ENCODE peak calls at places on chromosomes 1 and 21, in eight cellular contexts. One of them, this sample, is unnamed.

GRCh38 chr1:54814571-54814970 is 13.4 kb upstream of the TTC22 start:
- DNase-seq in adrenal gland: no peak
- DNase-seq in stomach: peak
- DNase-seq in tibial nerve: no peak
- DNase-seq in lung: no peak
- DNase-seq in IMR-90: no peak
- DNase-seq in right lobe of liver: no peak
- DNase-seq in fibroblast of mammary gland: no peak
- DNase-seq in this sample: no peak

GRCh38 chr1:87410771-87411170 is 82.1 kb downstream of the LMO4 start:
- DNase-seq in adrenal gland: no peak
- DNase-seq in stomach: peak
- DNase-seq in tibial nerve: no peak
- DNase-seq in lung: no peak
- DNase-seq in IMR-90: peak
- DNase-seq in right lobe of liver: no peak
- DNase-seq in fibroblast of mammary gland: no peak
- DNase-seq in this sample: peak

GRCh38 chr1:212124891-212125582 is 89.5 kb downstream of the DTL start:
- DNase-seq in adrenal gland: peak
- DNase-seq in stomach: no peak
- DNase-seq in tibial nerve: no peak
- DNase-seq in lung: no peak
- DNase-seq in IMR-90: peak
- DNase-seq in right lobe of liver: no peak
- DNase-seq in fibroblast of mammary gland: no peak
- DNase-seq in this sample: no peak

GRCh38 chr1:156754219-156754618 is 2.7 kb upstream of the HDGF start:
- DNase-seq in adrenal gland: no peak
- DNase-seq in stomach: no peak
- DNase-seq in tibial nerve: no peak
- DNase-seq in lung: no peak
- DNase-seq in IMR-90: no peak
- DNase-seq in right lobe of liver: no peak
- DNase-seq in fibroblast of mammary gland: no peak
- DNase-seq in this sample: no peak

GRCh38 chr21:42892582-42892930 is 553 bp upstream of the NDUFV3 start:
- DNase-seq in adrenal gland: no peak
- DNase-seq in stomach: no peak
- DNase-seq in tibial nerve: no peak
- DNase-seq in lung: no peak
- DNase-seq in IMR-90: no peak
- DNase-seq in right lobe of liver: no peak
- DNase-seq in fibroblast of mammary gland: no peak
- DNase-seq in this sample: no peak

GRCh38 chr1:147243228-147243685 is 773 bp downstream of the CHD1L start:
- DNase-seq in adrenal gland: no peak
- DNase-seq in stomach: no peak
- DNase-seq in tibial nerve: peak
- DNase-seq in lung: no peak
- DNase-seq in IMR-90: peak
- DNase-seq in right lobe of liver: peak
- DNase-seq in fibroblast of mammary gland: no peak
- DNase-seq in this sample: no peak

GRCh38 chr1:186750250-186750649 is 70.0 kb upstream of the PTGS2 start:
- DNase-seq in adrenal gland: no peak
- DNase-seq in stomach: no peak
- DNase-seq in tibial nerve: no peak
- DNase-seq in lung: no peak
- DNase-seq in IMR-90: no peak
- DNase-seq in right lobe of liver: no peak
- DNase-seq in fibroblast of mammary gland: peak
- DNase-seq in this sample: peak

GRCh38 chr1:69836961-69837636 is 269.4 kb downstream of the LRRC7 start:
- DNase-seq in adrenal gland: no peak
- DNase-seq in stomach: no peak
- DNase-seq in tibial nerve: no peak
- DNase-seq in lung: no peak
- DNase-seq in IMR-90: no peak
- DNase-seq in right lobe of liver: no peak
- DNase-seq in fibroblast of mammary gland: no peak
- DNase-seq in this sample: peak

GRCh38 chr1:224864006-224864405 is 65.5 kb upstream of the DNAH14 start:
- DNase-seq in adrenal gland: no peak
- DNase-seq in stomach: no peak
- DNase-seq in tibial nerve: no peak
- DNase-seq in lung: no peak
- DNase-seq in IMR-90: peak
- DNase-seq in right lobe of liver: no peak
- DNase-seq in fibroblast of mammary gland: peak
- DNase-seq in this sample: peak

GRCh38 chr1:204711947-204712701 is 26.6 kb upstream of the LRRN2 start:
- DNase-seq in adrenal gland: no peak
- DNase-seq in stomach: no peak
- DNase-seq in tibial nerve: no peak
- DNase-seq in lung: no peak
- DNase-seq in IMR-90: no peak
- DNase-seq in right lobe of liver: peak
- DNase-seq in fibroblast of mammary gland: no peak
- DNase-seq in this sample: no peak

GRCh38 chr1:231536099-231536498 is 7.6 kb downstream of the TSNAX start:
- DNase-seq in adrenal gland: no peak
- DNase-seq in stomach: no peak
- DNase-seq in tibial nerve: no peak
- DNase-seq in lung: no peak
- DNase-seq in IMR-90: no peak
- DNase-seq in right lobe of liver: no peak
- DNase-seq in fibroblast of mammary gland: no peak
- DNase-seq in this sample: no peak

GRCh38 chr1:197671140-197671539 is 104.1 kb downstream of the DENND1B start:
- DNase-seq in adrenal gland: no peak
- DNase-seq in stomach: no peak
- DNase-seq in tibial nerve: no peak
- DNase-seq in lung: no peak
- DNase-seq in IMR-90: peak
- DNase-seq in right lobe of liver: no peak
- DNase-seq in fibroblast of mammary gland: peak
- DNase-seq in this sample: peak

GRCh38 chr1:220487297-220487820 is 40.6 kb upstream of the MARK1 start:
- DNase-seq in adrenal gland: no peak
- DNase-seq in stomach: no peak
- DNase-seq in tibial nerve: no peak
- DNase-seq in lung: no peak
- DNase-seq in IMR-90: peak
- DNase-seq in right lobe of liver: no peak
- DNase-seq in fibroblast of mammary gland: peak
- DNase-seq in this sample: peak

GRCh38 chr1:214451591-214451990 is 99.8 kb downstream of the PTPN14 start:
- DNase-seq in adrenal gland: no peak
- DNase-seq in stomach: no peak
- DNase-seq in tibial nerve: no peak
- DNase-seq in lung: no peak
- DNase-seq in IMR-90: no peak
- DNase-seq in right lobe of liver: no peak
- DNase-seq in fibroblast of mammary gland: peak
- DNase-seq in this sample: peak

GRCh38 chr1:186629341-186629740 is 50.9 kb downstream of the PTGS2 start:
- DNase-seq in adrenal gland: no peak
- DNase-seq in stomach: no peak
- DNase-seq in tibial nerve: no peak
- DNase-seq in lung: no peak
- DNase-seq in IMR-90: no peak
- DNase-seq in right lobe of liver: no peak
- DNase-seq in fibroblast of mammary gland: no peak
- DNase-seq in this sample: peak

GRCh38 chr1:201502511-201502857 is 4.4 kb downstream of the CSRP1 start:
- DNase-seq in adrenal gland: no peak
- DNase-seq in stomach: no peak
- DNase-seq in tibial nerve: no peak
- DNase-seq in lung: no peak
- DNase-seq in IMR-90: no peak
- DNase-seq in right lobe of liver: no peak
- DNase-seq in fibroblast of mammary gland: no peak
- DNase-seq in this sample: no peak

GRCh38 chr1:109796484-109797305 is 33.0 kb upstream of the EPS8L3 start:
- DNase-seq in adrenal gland: no peak
- DNase-seq in stomach: peak
- DNase-seq in tibial nerve: no peak
- DNase-seq in lung: no peak
- DNase-seq in IMR-90: peak
- DNase-seq in right lobe of liver: no peak
- DNase-seq in fibroblast of mammary gland: peak
- DNase-seq in this sample: no peak

DNA sequence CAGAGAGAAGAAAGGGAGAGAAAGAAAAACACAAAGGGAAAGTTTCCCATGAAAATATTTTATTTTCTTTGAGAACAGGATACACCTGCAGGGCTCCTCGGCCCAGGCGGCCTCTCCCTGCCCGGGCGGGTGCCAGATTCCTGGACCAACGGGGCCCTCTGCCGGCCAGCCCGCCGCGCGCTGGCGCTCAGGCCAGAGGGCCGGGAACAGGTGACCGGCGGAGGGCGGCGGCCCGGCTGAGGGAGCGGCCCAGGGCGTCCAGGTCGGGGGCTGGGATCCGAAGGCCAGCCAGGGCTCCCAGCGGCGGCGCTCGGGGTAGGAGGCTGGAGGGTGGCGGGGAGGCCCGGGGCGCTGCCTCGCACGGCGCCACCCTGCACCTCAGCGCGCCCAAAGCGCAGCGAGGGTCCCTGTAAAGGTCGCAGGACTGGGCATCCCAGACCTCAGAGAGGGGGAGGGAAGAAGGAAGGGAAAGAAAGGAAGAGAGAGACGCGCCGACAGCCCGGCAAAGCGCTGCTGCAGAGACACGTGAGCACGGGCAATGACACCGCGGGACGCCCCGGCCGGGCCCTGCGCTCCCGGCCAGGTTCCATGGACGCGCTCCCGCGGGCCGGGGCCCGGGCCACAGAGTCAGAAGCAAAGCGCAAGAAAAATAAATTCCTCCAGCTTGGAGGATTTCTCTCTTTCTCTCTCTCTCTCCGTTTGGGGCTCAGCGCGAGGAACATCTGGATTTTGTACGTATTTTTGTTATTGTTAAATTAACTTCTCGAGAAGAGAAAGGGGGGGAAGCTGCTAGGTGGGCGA is 908 bp downstream of the WNT9A start:
- DNase-seq in adrenal gland: peak
- DNase-seq in stomach: peak
- DNase-seq in tibial nerve: peak
- DNase-seq in lung: peak
- DNase-seq in IMR-90: peak
- DNase-seq in right lobe of liver: peak
- DNase-seq in fibroblast of mammary gland: peak
- DNase-seq in this sample: peak
- H3K4me3 ChIP-seq in adrenal gland: peak
- H3K4me3 ChIP-seq in stomach: peak
- H3K4me3 ChIP-seq in tibial nerve: peak
- H3K4me3 ChIP-seq in lung: peak
- H3K4me3 ChIP-seq in IMR-90: peak
- H3K4me3 ChIP-seq in right lobe of liver: peak
- H3K4me3 ChIP-seq in fibroblast of mammary gland: peak
- H3K4me3 ChIP-seq in this sample: peak

GRCh38 chr1:101474039-101474665 is 237.3 kb downstream of the S1PR1 start:
- DNase-seq in adrenal gland: no peak
- DNase-seq in stomach: no peak
- DNase-seq in tibial nerve: no peak
- DNase-seq in lung: no peak
- DNase-seq in IMR-90: no peak
- DNase-seq in right lobe of liver: no peak
- DNase-seq in fibroblast of mammary gland: peak
- DNase-seq in this sample: no peak
- TF ChIP-seq CTCF in adrenal gland: no peak
- TF ChIP-seq CTCF in stomach: no peak
- TF ChIP-seq CTCF in tibial nerve: no peak
- TF ChIP-seq CTCF in lung: peak
- TF ChIP-seq CTCF in IMR-90: peak
- TF ChIP-seq CTCF in right lobe of liver: no peak
- TF ChIP-seq CTCF in fibroblast of mammary gland: peak
- TF ChIP-seq CTCF in this sample: peak

DNA sequence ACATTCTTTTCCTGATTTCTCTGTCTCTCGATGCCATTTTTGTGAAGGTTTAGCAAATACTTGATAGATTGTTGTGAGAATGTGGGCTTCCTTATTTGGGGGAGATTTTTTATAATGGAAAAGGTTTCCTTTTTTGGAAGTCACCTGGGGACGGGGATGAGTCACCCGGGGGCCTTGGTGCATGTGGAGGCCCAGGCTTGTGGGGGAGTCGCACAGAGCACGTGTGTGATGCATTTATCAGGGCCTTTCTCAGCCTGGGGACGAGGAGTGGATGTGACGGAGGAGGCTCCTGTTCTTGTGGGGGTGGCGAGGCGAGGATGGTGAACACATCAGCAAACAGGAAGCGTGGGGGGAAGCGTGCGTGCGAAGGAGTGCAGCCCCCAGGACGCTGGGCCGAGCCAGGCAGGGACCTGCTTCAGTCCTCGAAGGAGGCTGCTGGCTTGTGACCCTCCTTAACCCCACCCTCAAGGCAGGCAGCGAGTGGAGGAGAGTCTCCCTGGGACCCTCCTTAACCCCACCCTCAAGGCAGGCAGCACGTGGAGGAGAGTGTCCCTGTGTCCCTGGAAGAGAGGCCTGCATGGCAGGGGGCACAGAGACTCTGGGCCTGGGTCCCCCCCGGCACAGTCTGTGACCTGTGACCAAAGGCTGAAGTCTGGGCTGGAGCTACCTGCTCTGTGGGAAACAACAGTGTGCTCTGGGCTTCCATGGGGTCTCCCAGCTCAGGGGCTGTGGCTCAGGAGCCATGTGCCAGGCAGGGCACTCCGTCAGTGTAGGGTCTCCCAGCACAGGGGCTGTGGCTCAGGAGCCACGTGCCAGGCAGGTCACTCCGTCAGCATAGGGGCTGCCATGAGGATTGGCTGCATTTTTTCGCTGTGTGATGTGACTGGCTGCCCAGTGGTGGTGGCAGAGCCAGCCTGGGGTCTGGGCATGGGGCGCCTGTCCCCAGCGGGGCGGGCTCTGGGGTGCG is 57.2 kb downstream of the AGPAT3 start:
- DNase-seq in adrenal gland: no peak
- DNase-seq in stomach: no peak
- DNase-seq in tibial nerve: no peak
- DNase-seq in lung: no peak
- DNase-seq in IMR-90: peak
- DNase-seq in right lobe of liver: peak
- DNase-seq in fibroblast of mammary gland: peak
- DNase-seq in this sample: no peak
- H3K4me3 ChIP-seq in adrenal gland: no peak
- H3K4me3 ChIP-seq in stomach: no peak
- H3K4me3 ChIP-seq in tibial nerve: no peak
- H3K4me3 ChIP-seq in lung: no peak
- H3K4me3 ChIP-seq in IMR-90: no peak
- H3K4me3 ChIP-seq in right lobe of liver: no peak
- H3K4me3 ChIP-seq in fibroblast of mammary gland: no peak
- H3K4me3 ChIP-seq in this sample: no peak

DNA sequence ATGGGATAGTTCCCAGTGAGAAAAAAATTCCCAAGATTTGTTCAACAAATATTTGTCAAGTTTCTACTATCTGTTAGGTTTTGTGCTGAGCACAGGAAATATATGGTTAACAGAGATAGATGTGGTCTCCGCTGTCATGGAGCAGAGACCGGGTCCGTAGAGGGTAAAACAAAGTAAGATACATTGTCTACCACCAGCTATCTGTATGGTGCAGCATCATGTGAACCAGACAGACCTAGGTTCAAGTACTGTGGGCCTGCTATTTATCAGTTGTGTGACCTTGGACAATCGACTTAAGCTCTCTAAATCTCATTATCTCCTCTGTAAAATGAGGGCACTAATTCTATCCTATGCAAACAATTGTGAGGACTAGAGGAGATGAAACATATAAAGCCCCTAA is 109.8 kb downstream of the DUSP10 start:
- DNase-seq in adrenal gland: no peak
- DNase-seq in stomach: no peak
- DNase-seq in tibial nerve: no peak
- DNase-seq in lung: no peak
- DNase-seq in IMR-90: no peak
- DNase-seq in right lobe of liver: no peak
- DNase-seq in fibroblast of mammary gland: no peak
- DNase-seq in this sample: no peak
- TF ChIP-seq CTCF in adrenal gland: no peak
- TF ChIP-seq CTCF in stomach: no peak
- TF ChIP-seq CTCF in tibial nerve: no peak
- TF ChIP-seq CTCF in lung: no peak
- TF ChIP-seq CTCF in IMR-90: no peak
- TF ChIP-seq CTCF in right lobe of liver: no peak
- TF ChIP-seq CTCF in fibroblast of mammary gland: no peak
- TF ChIP-seq CTCF in this sample: no peak

This sample was measured in AG10803.